ENCODE peak calls at places on chromosomes 13 and 19, in four cellular contexts. J is HL-60, S is K562, N is GM12878. C is an unnamed sample.

GRCh38 chr19:48698046-48698445 is 2.3 kb downstream of the FUT2 start:
- DNase-seq in J (peak; percentile 56), S (peak; percentile 66), N (no peak), C (no peak)

GRCh38 chr19:49520705-49521319 is 7.0 kb upstream of the RCN3 start:
- DNase-seq in J (no peak), S (no peak), N (no peak), C (no peak)

GRCh38 chr13:50677687-50678463 is 165.6 kb downstream of the DLEU7 start:
- DNase-seq in J (no peak), S (no peak), N (no peak), C (no peak)

GRCh38 chr19:14091086-14091884 is 734 bp upstream of the SAMD1 start:
- DNase-seq in J (peak; percentile 72), S (peak; percentile 92), N (no peak), C (peak; percentile 87)

GRCh38 chr19:33209844-33210230 is 15.7 kb downstream of the LRP3 start:
- DNase-seq in J (no peak), S (no peak), N (no peak), C (no peak)

GRCh38 chr13:76440568-76440967 is 445.6 kb downstream of the KCTD12 start:
- DNase-seq in J (peak; percentile 36), S (no peak), N (peak; percentile 17), C (peak; percentile 24)

GRCh38 chr19:19064098-19064722 is 416 bp downstream of the SLC25A42 start:
- DNase-seq in J (no peak), S (peak; percentile 82), N (no peak), C (no peak)

GRCh38 chr13:22232186-22232585 is 561.3 kb downstream of the FGF9 start:
- DNase-seq in J (no peak), S (no peak), N (no peak), C (no peak)

GRCh38 chr19:19459099-19459498 is 53.6 kb downstream of the GATAD2A start:
- DNase-seq in J (no peak), S (no peak), N (no peak), C (no peak)

GRCh38 chr19:39080431-39080830 is 3.7 kb upstream of the ACP7 start:
- DNase-seq in J (no peak), S (no peak), N (no peak), C (no peak)

GRCh38 chr19:37217533-37217854 is 520 bp upstream of the ZNF383 start:
- DNase-seq in J (no peak), S (peak; percentile 85), N (no peak), C (peak; percentile 62)

GRCh38 chr13:111856571-111856970 is 210.4 kb upstream of the SOX1 start:
- DNase-seq in J (no peak), S (no peak), N (no peak), C (no peak)

GRCh38 chr19:13951043-13951442 is 1.3 kb upstream of the DCAF15 start:
- DNase-seq in J (no peak), S (no peak), N (no peak), C (no peak)

GRCh38 chr13:79405501-79405830 is 589 bp downstream of the RBM26 start:
- DNase-seq in J (peak; percentile 36), S (no peak), N (no peak), C (no peak)

GRCh38 chr19:42075364-42075615 is 676 bp upstream of the ZNF574 start:
- DNase-seq in J (no peak), S (no peak), N (no peak), C (no peak)

GRCh38 chr13:25286308-25286968 is 850 bp downstream of the MTMR6 start:
- DNase-seq in J (peak; percentile 71), S (no peak), N (no peak), C (no peak)

GRCh38 chr19:22052644-22053013 is 345 bp downstream of the ZNF257 start:
- DNase-seq in J (peak; percentile 16), S (peak; percentile 4), N (no peak), C (no peak)
- TF ChIP-seq SPI1 in J (no peak), S (no peak), N (no peak), C (no peak)

DNA sequence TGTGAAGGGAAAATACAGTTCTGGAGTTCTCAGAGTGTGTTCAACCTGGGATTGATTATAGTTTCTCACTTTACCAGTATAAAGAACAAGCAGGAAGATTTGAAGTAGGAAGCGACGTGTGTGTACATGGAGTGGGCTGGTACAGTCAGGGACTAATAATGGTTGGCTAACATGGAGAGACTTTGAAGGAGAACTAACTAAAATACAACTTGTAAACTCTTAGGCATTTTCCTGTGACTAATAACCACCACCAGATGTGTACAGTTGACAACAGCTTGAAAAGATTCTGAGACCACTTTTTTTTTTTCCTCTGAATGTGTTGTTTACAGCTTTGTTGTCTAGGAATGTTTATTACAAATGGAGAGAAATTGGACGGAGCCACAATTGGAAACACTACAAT is 58.3 kb downstream of the POSTN start:
- DNase-seq in J (no peak), S (no peak), N (no peak), C (no peak)
- TF ChIP-seq SPI1 in J (no peak), S (no peak), N (no peak), C (no peak)

DNA sequence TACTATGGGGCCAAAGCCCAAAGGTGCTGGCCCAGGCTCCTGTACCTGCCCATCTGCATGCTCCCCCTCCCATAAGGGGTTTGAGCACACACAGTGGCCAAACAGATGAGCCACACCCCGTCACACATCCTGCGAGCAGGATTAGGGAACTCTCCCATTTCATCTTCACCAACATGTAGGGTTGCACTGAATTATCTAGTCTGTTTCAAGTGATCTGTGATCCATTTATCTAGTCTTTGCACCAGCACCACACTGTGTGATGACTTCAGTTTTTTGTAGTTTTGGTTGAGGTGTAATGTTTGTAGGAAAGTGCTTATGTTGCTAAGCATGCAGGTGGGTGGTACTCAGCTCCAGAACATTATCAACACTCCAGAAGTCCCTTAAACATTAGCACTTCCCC is 249.3 kb downstream of the MYO16 start:
- DNase-seq in J (no peak), S (no peak), N (no peak), C (no peak)
- TF ChIP-seq SPI1 in J (no peak), S (no peak), N (no peak), C (no peak)

GRCh38 chr13:20462921-20463320 is 62.7 kb downstream of the CRYL1 start:
- DNase-seq in J (no peak), S (no peak), N (no peak), C (no peak)
- TF ChIP-seq SPI1 in J (no peak), S (no peak), N (no peak), C (no peak)

GRCh38 chr19:55097864-55098715 is 19.3 kb downstream of the PPP1R12C start:
- DNase-seq in J (peak; percentile 91), S (no peak), N (no peak), C (no peak)

GRCh38 chr19:55094456-55095259 is 19.0 kb downstream of the EPS8L1 start:
- DNase-seq in J (no peak), S (peak; percentile 6), N (no peak), C (no peak)

GRCh38 chr19:55095260-55096060 is 19.8 kb downstream of the EPS8L1 start:
- DNase-seq in J (no peak), S (peak; percentile 39), N (no peak), C (no peak)

GRCh38 chr19:55098716-55099556 is 18.5 kb downstream of the PPP1R12C start:
- DNase-seq in J (peak; percentile 41), S (no peak), N (no peak), C (no peak)

GRCh38 chr19:55096061-55096701 is 20.5 kb downstream of the EPS8L1 start:
- DNase-seq in J (no peak), S (no peak), N (no peak), C (no peak)
- TF ChIP-seq SPI1 in J (no peak), S (no peak), N (no peak), C (no peak)

GRCh38 chr19:294819-295686 is 3.9 kb upstream of the PLPP2 start:
- DNase-seq in J (no peak), S (peak; percentile 77), N (no peak), C (peak; percentile 80)
- TF ChIP-seq SPI1 in J (no peak), S (no peak), N (no peak), C (no peak)

GRCh38 chr13:44136693-44137268 is 236.8 kb upstream of the SERP2 start:
- DNase-seq in J (no peak), S (no peak), N (no peak), C (no peak)
- TF ChIP-seq SPI1 in J (no peak), S (no peak), N (no peak), C (no peak)

GRCh38 chr13:110405597-110406450 is 98.7 kb downstream of the COL4A2 start:
- DNase-seq in J (no peak), S (no peak), N (no peak), C (no peak)
- TF ChIP-seq SPI1 in J (no peak), S (no peak), N (no peak), C (no peak)

DNA sequence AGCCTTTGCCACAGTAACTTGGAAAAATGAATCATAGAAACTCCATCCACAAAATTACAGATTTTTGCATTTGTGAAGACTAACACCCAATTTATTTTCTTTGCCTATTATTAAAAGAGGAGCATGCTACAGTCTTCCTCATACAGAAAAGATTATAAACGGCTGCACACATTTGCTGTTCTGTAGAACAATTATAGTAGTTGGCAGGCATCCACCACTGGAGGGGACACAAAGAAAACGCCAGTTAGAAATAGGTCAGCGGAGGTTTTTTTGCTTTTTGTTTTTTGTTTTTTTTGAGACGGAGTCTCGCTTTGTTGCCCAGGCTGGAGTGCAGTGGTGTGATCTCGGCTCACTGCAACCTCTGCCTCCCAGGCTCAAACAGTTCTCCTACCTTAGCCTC is 51.6 kb downstream of the SACS start:
- DNase-seq in J (no peak), S (no peak), N (no peak), C (no peak)
- TF ChIP-seq SPI1 in J (no peak), S (no peak), N (no peak), C (no peak)